ENCODE peak calls at places on chromosome 10, in five cellular contexts. G, F, R, M and E are unnamed samples.

GRCh38 chr10:127860632-127861031 is 32.1 kb downstream of the CLRN3 start:
- DNase-seq in G (no peak), F (no peak), R (no peak), M (no peak), E (no peak)

GRCh38 chr10:14356921-14357320 is 26.2 kb upstream of the FRMD4A start:
- DNase-seq in G (no peak), F (no peak), R (peak), M (peak), E (no peak)

GRCh38 chr10:63627881-63628296 is 106.7 kb downstream of the REEP3 start:
- DNase-seq in G (no peak), F (no peak), R (no peak), M (no peak), E (no peak)

GRCh38 chr10:6455592-6455991 is 124.5 kb downstream of the PRKCQ start:
- DNase-seq in G (no peak), F (no peak), R (no peak), M (no peak), E (no peak)

GRCh38 chr10:63657812-63658211 is 136.6 kb downstream of the REEP3 start:
- DNase-seq in G (no peak), F (no peak), R (no peak), M (no peak), E (no peak)

GRCh38 chr10:112738586-112739218 is 211.3 kb upstream of the TCF7L2 start:
- DNase-seq in G (peak), F (no peak), R (no peak), M (peak), E (peak)

GRCh38 chr10:50281967-50282522 is 30.7 kb upstream of the ASAH2 start:
- DNase-seq in G (no peak), F (no peak), R (no peak), M (no peak), E (no peak)

GRCh38 chr10:103833731-103834365 is 21.5 kb downstream of the SH3PXD2A start:
- DNase-seq in G (no peak), F (no peak), R (peak), M (no peak), E (no peak)

GRCh38 chr10:21285742-21286311 is 239.7 kb downstream of the SKIDA1 start:
- DNase-seq in G (no peak), F (no peak), R (no peak), M (peak), E (no peak)

GRCh38 chr10:77290528-77291155 is 347.0 kb downstream of the KCNMA1 start:
- DNase-seq in G (no peak), F (no peak), R (peak), M (peak), E (peak)

GRCh38 chr10:121237718-121238117 is 360.5 kb downstream of the FGFR2 start:
- DNase-seq in G (no peak), F (no peak), R (no peak), M (no peak), E (no peak)

GRCh38 chr10:122112625-122113160 is 123.7 kb downstream of the TACC2 start:
- DNase-seq in G (peak), F (peak), R (peak), M (peak), E (peak)

GRCh38 chr10:128245026-128245425 is 118.8 kb upstream of the MKI67 start:
- DNase-seq in G (no peak), F (peak), R (no peak), M (no peak), E (no peak)

GRCh38 chr10:116195039-116195438 is 78.0 kb downstream of the GFRA1 start:
- DNase-seq in G (no peak), F (no peak), R (no peak), M (no peak), E (no peak)

GRCh38 chr10:24777191-24777590 is 53.5 kb upstream of the ARHGAP21 start:
- DNase-seq in G (no peak), F (no peak), R (no peak), M (no peak), E (no peak)

GRCh38 chr10:110138197-110138812 is 69.1 kb upstream of the MXI1 start:
- DNase-seq in G (peak), F (no peak), R (peak), M (peak), E (peak)

GRCh38 chr10:51422311-51423120 is 276.9 kb downstream of the CSTF2T start:
- DNase-seq in G (peak), F (no peak), R (peak), M (peak), E (peak)

GRCh38 chr10:89593043-89593442 is 52.0 kb downstream of the PANK1 start:
- DNase-seq in G (no peak), F (no peak), R (no peak), M (no peak), E (no peak)

GRCh38 chr10:5948208-5948585 is 29.1 kb downstream of the IL15RA start:
- DNase-seq in G (no peak), F (no peak), R (no peak), M (no peak), E (no peak)

GRCh38 chr10:70293169-70293813 is 9.5 kb upstream of the NPFFR1 start:
- DNase-seq in G (no peak), F (no peak), R (no peak), M (no peak), E (no peak)

GRCh38 chr10:97185326-97186058 is at the start of gene SLIT1:
- DNase-seq in G (peak), F (no peak), R (no peak), M (no peak), E (no peak)

GRCh38 chr10:21020545-21020944 is 123.4 kb upstream of the NEBL start:
- DNase-seq in G (peak), F (no peak), R (no peak), M (no peak), E (peak)

GRCh38 chr10:129272171-129272570 is 194.9 kb upstream of the MGMT start:
- DNase-seq in G (peak), F (no peak), R (peak), M (no peak), E (no peak)

GRCh38 chr10:63521389-63522128 is at the start of gene REEP3:
- DNase-seq in G (peak), F (no peak), R (peak), M (peak), E (peak)

GRCh38 chr10:5591336-5591824 is 66.6 kb downstream of the CALML3 start:
- DNase-seq in G (no peak), F (no peak), R (no peak), M (no peak), E (no peak)

GRCh38 chr10:133368153-133368552 is 5.0 kb downstream of the ECHS1 start:
- DNase-seq in G (no peak), F (no peak), R (no peak), M (no peak), E (no peak)

GRCh38 chr10:124455441-124455840 is 5.6 kb upstream of the NKX1-2 start:
- DNase-seq in G (no peak), F (no peak), R (no peak), M (no peak), E (no peak)

GRCh38 chr10:106930751-106931150 is 233.8 kb downstream of the SORCS1 start:
- DNase-seq in G (no peak), F (no peak), R (no peak), M (no peak), E (no peak)

DNA sequence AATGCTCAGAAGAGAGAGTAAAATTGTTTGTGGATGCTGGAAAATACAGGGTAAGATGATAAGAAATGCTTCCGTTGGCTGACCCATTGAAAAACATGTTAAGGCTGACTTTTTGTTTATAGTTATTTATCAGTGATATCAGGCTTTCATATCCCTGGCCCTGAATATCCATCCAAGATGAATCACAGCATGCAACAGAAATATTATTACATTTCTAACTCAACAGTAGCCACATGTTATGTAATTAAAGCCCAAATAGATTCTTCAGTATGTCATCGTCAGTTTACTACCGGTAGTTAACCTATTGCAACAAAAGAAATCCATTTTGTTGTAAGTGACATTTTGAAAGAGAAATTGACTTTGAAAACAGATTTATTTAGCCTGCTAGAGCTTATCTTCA is 354.1 kb upstream of the CELF2 start:
- DNase-seq in G (no peak), F (no peak), R (no peak), M (no peak), E (peak)
- H3K4me3 ChIP-seq in G (no peak), F (no peak), R (no peak), M (no peak), E (no peak)

GRCh38 chr10:43263551-43264323 is 3.1 kb downstream of the RASGEF1A start:
- DNase-seq in G (no peak), F (no peak), R (no peak), M (no peak), E (no peak)

GRCh38 chr10:43267811-43268210 is 946 bp upstream of the RASGEF1A start:
- DNase-seq in G (no peak), F (no peak), R (no peak), M (no peak), E (no peak)

GRCh38 chr10:43264987-43265798 is 1.7 kb downstream of the RASGEF1A start:
- DNase-seq in G (no peak), F (no peak), R (no peak), M (no peak), E (no peak)

GRCh38 chr10:43264324-43264986 is 2.4 kb downstream of the RASGEF1A start:
- DNase-seq in G (no peak), F (no peak), R (no peak), M (no peak), E (no peak)

DNA sequence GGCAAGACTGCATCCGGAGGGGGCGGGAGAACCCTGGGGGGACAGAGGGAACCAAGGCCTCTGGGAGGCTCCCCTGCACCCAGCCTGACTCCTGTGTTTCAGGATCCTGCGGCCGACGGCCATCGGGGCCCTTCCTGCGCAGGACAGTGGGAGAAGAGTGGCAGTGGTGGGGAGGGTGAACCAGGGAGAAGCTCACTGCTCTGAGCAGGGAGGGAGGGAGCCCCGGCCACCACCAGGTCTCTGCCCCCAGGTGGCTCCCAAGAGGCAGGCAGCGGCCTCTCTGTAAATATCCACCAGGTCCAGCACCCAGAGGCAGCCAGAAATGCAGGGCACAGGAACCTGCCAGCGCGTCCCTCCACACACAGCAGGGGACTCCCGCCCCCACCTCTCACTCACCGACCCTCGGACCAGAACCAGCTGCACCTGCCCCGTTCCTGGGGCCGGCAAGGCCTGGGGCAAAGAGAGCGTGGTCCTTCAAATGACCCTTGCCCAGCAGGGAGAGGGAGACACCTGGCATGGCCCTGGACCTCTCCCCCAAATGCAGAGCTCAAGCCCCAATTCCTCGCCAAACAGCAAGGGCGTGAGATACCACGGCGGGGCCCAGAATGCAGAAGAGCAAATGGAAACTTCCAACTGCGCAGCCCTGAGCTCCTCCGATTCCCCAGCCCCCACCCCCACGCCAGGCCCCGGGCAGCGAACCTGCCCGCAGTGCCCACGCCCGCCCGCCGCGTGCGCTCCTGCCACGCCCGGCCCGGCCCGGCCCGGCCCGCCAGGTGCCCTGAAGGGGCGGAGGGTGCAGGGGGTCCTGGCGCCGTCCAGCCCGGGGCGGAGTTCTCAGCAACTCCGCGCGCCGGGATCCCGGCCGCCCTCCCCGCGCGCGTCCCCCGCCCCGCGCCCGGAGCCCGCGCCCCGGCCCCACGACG is 805 bp downstream of the RASGEF1A start:
- DNase-seq in G (peak), F (no peak), R (no peak), M (no peak), E (no peak)
- TF ChIP-seq CTCF in G (no peak), F (no peak), R (peak), M (no peak), E (no peak)

GRCh38 chr10:71772832-71773220 is 494 bp downstream of the VSIR start:
- DNase-seq in G (no peak), F (no peak), R (no peak), M (no peak), E (no peak)
- H3K4me3 ChIP-seq in G (peak), F (peak), R (peak), M (peak), E (peak)

GRCh38 chr10:117476716-117477115 is 65.8 kb upstream of the EMX2 start:
- DNase-seq in G (no peak), F (no peak), R (no peak), M (no peak), E (no peak)
- TF ChIP-seq CTCF in G (no peak), F (no peak), R (no peak), M (no peak), E (no peak)

GRCh38 chr10:100728928-100729876 is 16.2 kb upstream of the PAX2 start:
- DNase-seq in G (peak), F (no peak), R (peak), M (peak), E (peak)
- H3K4me3 ChIP-seq in G (peak), F (peak), R (no peak), M (no peak), E (no peak)

DNA sequence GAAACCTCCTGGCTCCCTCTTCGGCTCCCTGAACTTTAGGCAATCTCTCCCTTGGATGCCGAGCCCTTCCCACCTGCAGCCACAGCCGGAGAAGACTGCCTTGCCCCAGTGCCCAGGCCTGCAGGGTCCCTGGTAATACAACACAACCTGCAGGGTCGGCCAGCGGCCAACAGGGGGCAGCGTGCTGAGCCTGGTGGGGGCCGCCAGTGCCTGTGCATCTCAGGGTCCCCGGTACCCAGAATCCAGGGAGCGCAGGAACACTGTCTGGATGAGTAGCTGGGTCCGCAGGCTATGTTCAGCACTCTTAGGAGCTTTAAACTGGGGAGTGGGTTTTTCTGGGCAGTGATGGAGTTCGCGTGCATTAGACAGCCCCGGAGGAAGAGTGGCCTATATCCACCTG is 17.5 kb upstream of the C10orf71 start:
- DNase-seq in G (no peak), F (no peak), R (no peak), M (no peak), E (no peak)
- TF ChIP-seq CTCF in G (peak), F (no peak), R (no peak), M (no peak), E (peak)

GRCh38 chr10:132175907-132176581 is 10.7 kb upstream of the DPYSL4 start:
- DNase-seq in G (peak), F (no peak), R (peak), M (no peak), E (no peak)

GRCh38 chr10:132178046-132178445 is 8.7 kb upstream of the DPYSL4 start:
- DNase-seq in G (no peak), F (no peak), R (no peak), M (no peak), E (no peak)

GRCh38 chr10:132178885-132179545 is 7.7 kb upstream of the DPYSL4 start:
- DNase-seq in G (no peak), F (no peak), R (no peak), M (no peak), E (no peak)

GRCh38 chr10:132175401-132175800 is 11.3 kb upstream of the DPYSL4 start:
- DNase-seq in G (no peak), F (no peak), R (no peak), M (no peak), E (no peak)

GRCh38 chr10:132176647-132177046 is 10.1 kb upstream of the DPYSL4 start:
- DNase-seq in G (no peak), F (no peak), R (no peak), M (no peak), E (no peak)
- H3K4me3 ChIP-seq in G (no peak), F (no peak), R (no peak), M (no peak), E (no peak)

GRCh38 chr10:55215699-55216098 is 414.7 kb upstream of the PCDH15 start:
- DNase-seq in G (no peak), F (no peak), R (no peak), M (no peak), E (no peak)
- TF ChIP-seq CTCF in G (no peak), F (no peak), R (no peak), M (no peak), E (no peak)